ENCODE peak calls at places on chromosome 3, in five cellular contexts. E is AG08396; Z is CD8-positive, alpha-beta T cell; N is H9; R is frontal cortex. L is an unnamed sample.

GRCh38 chr3:32293908-32294307 is 55.4 kb downstream of the CMTM8 start:
- DNase-seq in E (no peak), Z (no peak), N (no peak), R (no peak), L (no peak)

GRCh38 chr3:69329897-69330296 is 56.0 kb downstream of the FRMD4B start:
- DNase-seq in E (no peak), Z (no peak), N (no peak), R (no peak), L (peak)

GRCh38 chr3:40930131-40930538 is 269.2 kb upstream of the CTNNB1 start:
- DNase-seq in E (no peak), Z (no peak), N (no peak), R (no peak), L (no peak)

GRCh38 chr3:52557011-52557410 is 20.6 kb downstream of the UQCC5 start:
- DNase-seq in E (no peak), Z (no peak), N (no peak), R (no peak), L (no peak)

GRCh38 chr3:62371735-62372591 is 1.4 kb downstream of the FEZF2 start:
- DNase-seq in E (no peak), Z (no peak), N (peak), R (no peak), L (no peak)

GRCh38 chr3:190094201-190094718 is 26.4 kb downstream of the P3H2 start:
- DNase-seq in E (no peak), Z (no peak), N (no peak), R (no peak), L (peak)

GRCh38 chr3:123481722-123482457 is 33.0 kb upstream of the ADCY5 start:
- DNase-seq in E (no peak), Z (no peak), N (no peak), R (peak), L (no peak)

GRCh38 chr3:63993653-63994079 is 29.6 kb downstream of the PSMD6 start:
- DNase-seq in E (peak), Z (no peak), N (peak), R (peak), L (peak)